ENCODE peak calls at places on chromosomes 5 and 9, in seven cellular contexts. One of them, this sample, is unnamed. For H3K36me3 and H3K9me3, the result is how much of the 10 kb centered on the place peaks cover.

GRCh38 chr5:137305971-137306592 is 193.0 kb downstream of the SPOCK1 start:
- DNase-seq in fibroblast of lung: no peak
- DNase-seq in esophagus squamous epithelium: no peak
- DNase-seq in heart right ventricle: no peak
- DNase-seq in naive thymus-derived CD4-positive, alpha-beta T cell: no peak
- DNase-seq in CD4-positive, CD25-positive, alpha-beta regulatory T cell: no peak
- DNase-seq in CD8-positive, alpha-beta T cell: no peak
- DNase-seq in this sample: no peak

GRCh38 chr5:106680330-106680729 is 990.4 kb downstream of the EFNA5 start:
- DNase-seq in fibroblast of lung: peak
- DNase-seq in esophagus squamous epithelium: no peak
- DNase-seq in heart right ventricle: no peak
- DNase-seq in naive thymus-derived CD4-positive, alpha-beta T cell: no peak
- DNase-seq in CD4-positive, CD25-positive, alpha-beta regulatory T cell: no peak
- DNase-seq in CD8-positive, alpha-beta T cell: no peak
- DNase-seq in this sample: no peak

GRCh38 chr5:134001938-134002731 is 2.6 kb downstream of the VDAC1 start:
- DNase-seq in fibroblast of lung: no peak
- DNase-seq in esophagus squamous epithelium: no peak
- DNase-seq in heart right ventricle: no peak
- DNase-seq in naive thymus-derived CD4-positive, alpha-beta T cell: no peak
- DNase-seq in CD4-positive, CD25-positive, alpha-beta regulatory T cell: no peak
- DNase-seq in CD8-positive, alpha-beta T cell: no peak
- DNase-seq in this sample: no peak

GRCh38 chr5:154380263-154380662 is 65.5 kb upstream of the SAP30L start:
- DNase-seq in fibroblast of lung: no peak
- DNase-seq in esophagus squamous epithelium: no peak
- DNase-seq in heart right ventricle: no peak
- DNase-seq in naive thymus-derived CD4-positive, alpha-beta T cell: no peak
- DNase-seq in CD4-positive, CD25-positive, alpha-beta regulatory T cell: no peak
- DNase-seq in CD8-positive, alpha-beta T cell: no peak
- DNase-seq in this sample: no peak

GRCh38 chr5:78224358-78224757 is 70.1 kb downstream of the AP3B1 start:
- DNase-seq in fibroblast of lung: no peak
- DNase-seq in esophagus squamous epithelium: no peak
- DNase-seq in heart right ventricle: no peak
- DNase-seq in naive thymus-derived CD4-positive, alpha-beta T cell: no peak
- DNase-seq in CD4-positive, CD25-positive, alpha-beta regulatory T cell: no peak
- DNase-seq in CD8-positive, alpha-beta T cell: no peak
- DNase-seq in this sample: no peak

GRCh38 chr5:68353624-68354023 is 138.1 kb downstream of the PIK3R1 start:
- DNase-seq in fibroblast of lung: no peak
- DNase-seq in esophagus squamous epithelium: no peak
- DNase-seq in heart right ventricle: no peak
- DNase-seq in naive thymus-derived CD4-positive, alpha-beta T cell: no peak
- DNase-seq in CD4-positive, CD25-positive, alpha-beta regulatory T cell: no peak
- DNase-seq in CD8-positive, alpha-beta T cell: no peak
- DNase-seq in this sample: no peak

GRCh38 chr5:121630402-121630801 is 221.3 kb upstream of the FTMT start:
- DNase-seq in fibroblast of lung: peak
- DNase-seq in esophagus squamous epithelium: no peak
- DNase-seq in heart right ventricle: no peak
- DNase-seq in naive thymus-derived CD4-positive, alpha-beta T cell: no peak
- DNase-seq in CD4-positive, CD25-positive, alpha-beta regulatory T cell: no peak
- DNase-seq in CD8-positive, alpha-beta T cell: no peak
- DNase-seq in this sample: no peak

GRCh38 chr5:134458234-134458633 is 46.6 kb upstream of the CDKN2AIPNL start:
- DNase-seq in fibroblast of lung: peak
- DNase-seq in esophagus squamous epithelium: no peak
- DNase-seq in heart right ventricle: peak
- DNase-seq in naive thymus-derived CD4-positive, alpha-beta T cell: no peak
- DNase-seq in CD4-positive, CD25-positive, alpha-beta regulatory T cell: no peak
- DNase-seq in CD8-positive, alpha-beta T cell: no peak
- DNase-seq in this sample: peak

GRCh38 chr5:76500633-76501393 is 97.7 kb downstream of the IQGAP2 start:
- DNase-seq in fibroblast of lung: peak
- DNase-seq in esophagus squamous epithelium: no peak
- DNase-seq in heart right ventricle: no peak
- DNase-seq in naive thymus-derived CD4-positive, alpha-beta T cell: no peak
- DNase-seq in CD4-positive, CD25-positive, alpha-beta regulatory T cell: no peak
- DNase-seq in CD8-positive, alpha-beta T cell: no peak
- DNase-seq in this sample: no peak

GRCh38 chr9:116791314-116791713 is 104.2 kb downstream of the TRIM32 start:
- DNase-seq in fibroblast of lung: peak
- DNase-seq in esophagus squamous epithelium: no peak
- DNase-seq in heart right ventricle: no peak
- DNase-seq in naive thymus-derived CD4-positive, alpha-beta T cell: no peak
- DNase-seq in CD4-positive, CD25-positive, alpha-beta regulatory T cell: no peak
- DNase-seq in CD8-positive, alpha-beta T cell: no peak
- DNase-seq in this sample: no peak

GRCh38 chr5:143172736-143173135 is 230.8 kb downstream of the NR3C1 start:
- DNase-seq in fibroblast of lung: no peak
- DNase-seq in esophagus squamous epithelium: no peak
- DNase-seq in heart right ventricle: no peak
- DNase-seq in naive thymus-derived CD4-positive, alpha-beta T cell: no peak
- DNase-seq in CD4-positive, CD25-positive, alpha-beta regulatory T cell: no peak
- DNase-seq in CD8-positive, alpha-beta T cell: no peak
- DNase-seq in this sample: no peak

DNA sequence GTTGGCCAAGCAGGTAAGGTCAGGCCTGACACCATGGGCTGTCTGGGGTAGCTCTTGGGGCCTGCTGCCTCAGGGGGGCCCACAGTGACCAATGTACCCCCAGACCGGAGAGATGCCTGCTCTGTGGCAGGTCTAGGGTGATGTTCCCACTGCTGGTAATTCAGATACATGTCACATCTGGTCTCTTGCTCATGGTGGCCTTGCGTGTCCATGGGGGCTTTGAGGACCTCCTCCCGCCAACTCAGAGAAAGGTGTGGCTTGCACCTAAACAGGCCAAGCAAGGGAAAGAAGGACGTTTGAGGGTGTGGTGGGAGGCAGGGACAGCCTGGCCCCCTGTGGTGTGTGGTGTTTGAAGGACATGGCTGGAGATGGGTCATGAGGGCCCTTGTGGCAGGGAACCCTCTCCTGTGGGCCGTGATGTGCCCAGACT is 75.2 kb downstream of the PHF2 start:
- DNase-seq in fibroblast of lung: no peak
- DNase-seq in esophagus squamous epithelium: no peak
- DNase-seq in heart right ventricle: no peak
- DNase-seq in naive thymus-derived CD4-positive, alpha-beta T cell: peak
- DNase-seq in CD4-positive, CD25-positive, alpha-beta regulatory T cell: no peak
- DNase-seq in CD8-positive, alpha-beta T cell: no peak
- DNase-seq in this sample: no peak
- H3K36me3 ChIP-seq in fibroblast of lung: under half
- H3K36me3 ChIP-seq in esophagus squamous epithelium: half or more
- H3K36me3 ChIP-seq in heart right ventricle: half or more
- H3K36me3 ChIP-seq in naive thymus-derived CD4-positive, alpha-beta T cell: under half
- H3K36me3 ChIP-seq in CD4-positive, CD25-positive, alpha-beta regulatory T cell: under half
- H3K36me3 ChIP-seq in CD8-positive, alpha-beta T cell: under half
- H3K36me3 ChIP-seq in this sample: under half

DNA sequence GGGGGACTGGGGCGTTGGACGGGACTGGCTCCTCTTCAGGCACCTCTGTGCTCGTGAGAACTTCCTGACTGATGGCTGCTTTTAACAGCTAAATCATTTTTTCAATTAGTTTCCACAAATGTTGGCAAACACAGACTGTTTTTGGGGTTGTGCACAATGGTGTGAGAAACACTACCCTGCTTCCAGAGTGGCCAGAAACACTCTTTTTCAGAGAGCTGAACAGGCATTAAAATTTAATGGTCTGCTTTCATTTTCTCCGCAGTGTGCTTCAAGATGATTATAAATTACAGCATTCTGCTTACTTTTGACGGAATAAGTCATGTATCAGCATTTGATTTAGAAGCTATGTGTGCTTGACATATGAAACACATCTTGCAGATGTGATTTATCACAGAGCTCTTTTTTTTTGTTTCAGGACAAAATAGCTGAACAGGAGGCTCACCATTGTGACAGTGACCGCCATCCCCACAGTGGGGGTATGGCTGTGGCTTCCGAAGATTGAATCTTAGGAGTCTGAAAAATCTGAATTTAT is 454.5 kb upstream of the ZNF608 start:
- DNase-seq in fibroblast of lung: no peak
- DNase-seq in esophagus squamous epithelium: no peak
- DNase-seq in heart right ventricle: no peak
- DNase-seq in naive thymus-derived CD4-positive, alpha-beta T cell: no peak
- DNase-seq in CD4-positive, CD25-positive, alpha-beta regulatory T cell: no peak
- DNase-seq in CD8-positive, alpha-beta T cell: no peak
- DNase-seq in this sample: no peak
- H3K27ac ChIP-seq in fibroblast of lung: no peak
- H3K27ac ChIP-seq in esophagus squamous epithelium: no peak
- H3K27ac ChIP-seq in heart right ventricle: no peak
- H3K27ac ChIP-seq in naive thymus-derived CD4-positive, alpha-beta T cell: no peak
- H3K27ac ChIP-seq in CD4-positive, CD25-positive, alpha-beta regulatory T cell: no peak
- H3K27ac ChIP-seq in CD8-positive, alpha-beta T cell: no peak
- H3K27ac ChIP-seq in this sample: no peak

GRCh38 chr9:23941051-23941450 is 115.0 kb upstream of the ELAVL2 start:
- DNase-seq in fibroblast of lung: no peak
- DNase-seq in esophagus squamous epithelium: no peak
- DNase-seq in heart right ventricle: no peak
- DNase-seq in naive thymus-derived CD4-positive, alpha-beta T cell: no peak
- DNase-seq in CD4-positive, CD25-positive, alpha-beta regulatory T cell: no peak
- DNase-seq in CD8-positive, alpha-beta T cell: no peak
- DNase-seq in this sample: no peak
- H3K9me3 ChIP-seq in fibroblast of lung: under half
- H3K9me3 ChIP-seq in esophagus squamous epithelium: under half
- H3K9me3 ChIP-seq in heart right ventricle: under half
- H3K9me3 ChIP-seq in naive thymus-derived CD4-positive, alpha-beta T cell: under half
- H3K9me3 ChIP-seq in CD4-positive, CD25-positive, alpha-beta regulatory T cell: under half
- H3K9me3 ChIP-seq in CD8-positive, alpha-beta T cell: under half
- H3K9me3 ChIP-seq in this sample: under half

DNA sequence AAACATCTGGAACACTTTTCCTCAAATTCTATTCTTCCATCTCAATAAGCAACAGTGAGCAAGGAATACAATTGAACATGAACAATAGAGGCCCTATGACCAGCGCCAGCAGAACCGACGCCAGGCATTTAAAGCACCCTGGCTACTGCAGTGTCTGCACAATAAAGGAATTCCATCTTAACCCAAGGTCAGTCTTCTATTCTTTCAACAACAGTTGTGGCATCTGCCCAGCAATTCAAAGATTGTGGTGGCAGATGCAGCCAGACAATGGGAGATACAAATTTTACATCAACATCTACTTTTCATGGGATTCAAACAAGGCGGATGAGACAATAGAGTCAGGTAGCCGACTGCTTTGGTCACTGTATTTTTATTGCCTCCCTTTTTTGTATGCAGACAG is 65.9 kb downstream of the ELL2 start:
- DNase-seq in fibroblast of lung: no peak
- DNase-seq in esophagus squamous epithelium: no peak
- DNase-seq in heart right ventricle: no peak
- DNase-seq in naive thymus-derived CD4-positive, alpha-beta T cell: no peak
- DNase-seq in CD4-positive, CD25-positive, alpha-beta regulatory T cell: no peak
- DNase-seq in CD8-positive, alpha-beta T cell: no peak
- DNase-seq in this sample: no peak
- H3K36me3 ChIP-seq in fibroblast of lung: under half
- H3K36me3 ChIP-seq in esophagus squamous epithelium: half or more
- H3K36me3 ChIP-seq in heart right ventricle: half or more
- H3K36me3 ChIP-seq in naive thymus-derived CD4-positive, alpha-beta T cell: under half
- H3K36me3 ChIP-seq in CD4-positive, CD25-positive, alpha-beta regulatory T cell: under half
- H3K36me3 ChIP-seq in CD8-positive, alpha-beta T cell: under half
- H3K36me3 ChIP-seq in this sample: under half

GRCh38 chr5:59709833-59710232 is 183.7 kb downstream of the PDE4D start:
- DNase-seq in fibroblast of lung: peak
- DNase-seq in esophagus squamous epithelium: no peak
- DNase-seq in heart right ventricle: peak
- DNase-seq in naive thymus-derived CD4-positive, alpha-beta T cell: no peak
- DNase-seq in CD4-positive, CD25-positive, alpha-beta regulatory T cell: no peak
- DNase-seq in CD8-positive, alpha-beta T cell: no peak
- DNase-seq in this sample: no peak
- H3K27ac ChIP-seq in fibroblast of lung: no peak
- H3K27ac ChIP-seq in esophagus squamous epithelium: peak
- H3K27ac ChIP-seq in heart right ventricle: no peak
- H3K27ac ChIP-seq in naive thymus-derived CD4-positive, alpha-beta T cell: no peak
- H3K27ac ChIP-seq in CD4-positive, CD25-positive, alpha-beta regulatory T cell: no peak
- H3K27ac ChIP-seq in CD8-positive, alpha-beta T cell: no peak
- H3K27ac ChIP-seq in this sample: no peak

DNA sequence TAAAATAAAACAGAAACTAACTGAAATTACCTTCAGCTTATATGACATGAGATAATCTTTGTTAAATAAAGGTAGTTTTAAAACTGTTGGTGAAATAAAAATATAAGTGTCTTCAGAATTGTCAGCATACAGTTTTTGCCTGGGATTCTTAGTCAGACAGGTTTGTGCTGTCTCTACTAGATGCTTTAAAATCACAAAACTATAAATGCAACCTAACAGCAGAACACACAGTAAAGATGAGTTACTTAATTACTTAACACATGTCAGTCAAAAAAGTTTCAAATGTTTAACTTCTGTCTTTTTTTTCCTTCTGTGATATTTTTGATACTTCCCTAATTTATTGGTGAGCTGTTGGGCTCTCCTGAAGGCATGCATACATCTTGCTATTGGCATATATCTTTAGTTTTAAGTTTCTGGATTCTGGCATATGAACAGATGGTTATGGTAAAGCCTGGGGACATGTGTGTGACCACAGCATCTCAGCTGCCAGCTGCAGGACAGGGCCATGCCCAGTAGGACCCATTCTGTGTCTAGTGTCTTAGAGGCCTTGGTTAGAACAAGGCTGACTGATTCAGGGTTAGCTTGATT is 231.1 kb upstream of the NUDT12 start:
- DNase-seq in fibroblast of lung: no peak
- DNase-seq in esophagus squamous epithelium: no peak
- DNase-seq in heart right ventricle: no peak
- DNase-seq in naive thymus-derived CD4-positive, alpha-beta T cell: no peak
- DNase-seq in CD4-positive, CD25-positive, alpha-beta regulatory T cell: no peak
- DNase-seq in CD8-positive, alpha-beta T cell: no peak
- DNase-seq in this sample: no peak
- H3K9me3 ChIP-seq in fibroblast of lung: under half
- H3K9me3 ChIP-seq in esophagus squamous epithelium: under half
- H3K9me3 ChIP-seq in heart right ventricle: under half
- H3K9me3 ChIP-seq in naive thymus-derived CD4-positive, alpha-beta T cell: under half
- H3K9me3 ChIP-seq in CD4-positive, CD25-positive, alpha-beta regulatory T cell: under half
- H3K9me3 ChIP-seq in CD8-positive, alpha-beta T cell: under half
- H3K9me3 ChIP-seq in this sample: under half

GRCh38 chr5:128279345-128279744 is 195.8 kb downstream of the SLC12A2 start:
- DNase-seq in fibroblast of lung: no peak
- DNase-seq in esophagus squamous epithelium: no peak
- DNase-seq in heart right ventricle: no peak
- DNase-seq in naive thymus-derived CD4-positive, alpha-beta T cell: no peak
- DNase-seq in CD4-positive, CD25-positive, alpha-beta regulatory T cell: no peak
- DNase-seq in CD8-positive, alpha-beta T cell: no peak
- DNase-seq in this sample: no peak

GRCh38 chr5:128274441-128274840 is 190.9 kb downstream of the SLC12A2 start:
- DNase-seq in fibroblast of lung: no peak
- DNase-seq in esophagus squamous epithelium: no peak
- DNase-seq in heart right ventricle: no peak
- DNase-seq in naive thymus-derived CD4-positive, alpha-beta T cell: no peak
- DNase-seq in CD4-positive, CD25-positive, alpha-beta regulatory T cell: no peak
- DNase-seq in CD8-positive, alpha-beta T cell: no peak
- DNase-seq in this sample: no peak

GRCh38 chr5:128271859-128272446 is 188.4 kb downstream of the SLC12A2 start:
- DNase-seq in fibroblast of lung: peak
- DNase-seq in esophagus squamous epithelium: no peak
- DNase-seq in heart right ventricle: peak
- DNase-seq in naive thymus-derived CD4-positive, alpha-beta T cell: no peak
- DNase-seq in CD4-positive, CD25-positive, alpha-beta regulatory T cell: no peak
- DNase-seq in CD8-positive, alpha-beta T cell: no peak
- DNase-seq in this sample: no peak

GRCh38 chr5:128273736-128274135 is 190.2 kb downstream of the SLC12A2 start:
- DNase-seq in fibroblast of lung: no peak
- DNase-seq in esophagus squamous epithelium: no peak
- DNase-seq in heart right ventricle: no peak
- DNase-seq in naive thymus-derived CD4-positive, alpha-beta T cell: no peak
- DNase-seq in CD4-positive, CD25-positive, alpha-beta regulatory T cell: no peak
- DNase-seq in CD8-positive, alpha-beta T cell: no peak
- DNase-seq in this sample: no peak

GRCh38 chr5:128276537-128277216 is 193.1 kb downstream of the SLC12A2 start:
- DNase-seq in fibroblast of lung: no peak
- DNase-seq in esophagus squamous epithelium: no peak
- DNase-seq in heart right ventricle: no peak
- DNase-seq in naive thymus-derived CD4-positive, alpha-beta T cell: no peak
- DNase-seq in CD4-positive, CD25-positive, alpha-beta regulatory T cell: no peak
- DNase-seq in CD8-positive, alpha-beta T cell: no peak
- DNase-seq in this sample: no peak
- H3K36me3 ChIP-seq in fibroblast of lung: under half
- H3K36me3 ChIP-seq in esophagus squamous epithelium: under half
- H3K36me3 ChIP-seq in heart right ventricle: under half
- H3K36me3 ChIP-seq in naive thymus-derived CD4-positive, alpha-beta T cell: under half
- H3K36me3 ChIP-seq in CD4-positive, CD25-positive, alpha-beta regulatory T cell: under half
- H3K36me3 ChIP-seq in CD8-positive, alpha-beta T cell: under half
- H3K36me3 ChIP-seq in this sample: under half

This sample was measured in aorta.